ENCODE peak calls at places on chromosomes 2 and 18, in four cellular contexts. X, V, L and Y are unnamed samples.
A peak's percentile ranks its signal among the peaks of the same experiment; 100 is the strongest.

GRCh38 chr2:201175971-201176570 is 6.9 kb upstream of the CASP10 start:
- DNase-seq in L (peak; percentile 21), X (no peak), V (no peak), Y (no peak)

GRCh38 chr2:61175036-61175435 is 13.0 kb downstream of the C2orf74 start:
- DNase-seq in V (no peak), L (no peak), X (no peak), Y (no peak)

GRCh38 chr2:128269358-128270305 is 49.0 kb downstream of the HS6ST1 start:
- DNase-seq in V (no peak), L (no peak), X (no peak), Y (no peak)

GRCh38 chr2:159226059-159226461 is 60.4 kb downstream of the WDSUB1 start:
- DNase-seq in L (peak; percentile 23), V (no peak), X (peak; percentile 44), Y (peak; percentile 20)

GRCh38 chr2:170249761-170250160 is 71.8 kb downstream of the MYO3B start:
- DNase-seq in V (no peak), L (no peak), X (no peak), Y (no peak)

GRCh38 chr2:45009928-45010705 is 865 bp upstream of the SIX2 start:
- DNase-seq in V (no peak), X (no peak), L (no peak), Y (peak; percentile 88)

GRCh38 chr2:127045792-127046501 is 61.0 kb downstream of the BIN1 start:
- DNase-seq in V (no peak), X (no peak), L (no peak), Y (no peak)

GRCh38 chr2:88116669-88117432 is 11.0 kb downstream of the FABP1 start:
- DNase-seq in V (no peak), X (no peak), L (no peak), Y (no peak)

GRCh38 chr18:41660654-41661053 is 294.4 kb upstream of the PIK3C3 start:
- DNase-seq in L (no peak), X (no peak), V (no peak), Y (no peak)

GRCh38 chr2:207473203-207473865 is 56.4 kb upstream of the CREB1 start:
- DNase-seq in L (peak; percentile 30), X (no peak), V (peak; percentile 30), Y (no peak)

GRCh38 chr2:236603361-236604015 is 33.9 kb downstream of the ACKR3 start:
- DNase-seq in X (no peak), L (no peak), V (no peak), Y (no peak)

GRCh38 chr18:24949908-24950307 is 402.1 kb downstream of the ZNF521 start:
- DNase-seq in X (no peak), L (no peak), V (no peak), Y (no peak)

GRCh38 chr2:67237288-67237687 is 159.8 kb upstream of the ETAA1 start:
- DNase-seq in L (no peak), V (no peak), X (no peak), Y (no peak)

GRCh38 chr2:128317186-128317897 is 1.3 kb downstream of the HS6ST1 start:
- DNase-seq in V (peak; percentile 11), L (peak; percentile 63), X (peak; percentile 33), Y (peak; percentile 36)

GRCh38 chr2:188328419-188328818 is 36.7 kb downstream of the GULP1 start:
- DNase-seq in X (no peak), V (no peak), L (no peak), Y (no peak)

GRCh38 chr2:3779650-3780049 is 76.3 kb downstream of the DCDC2C start:
- DNase-seq in X (no peak), L (no peak), V (no peak), Y (no peak)

GRCh38 chr2:42127425-42128424 is 41.4 kb upstream of the EML4 start:
- DNase-seq in X (no peak), L (peak; percentile 97), V (peak; percentile 83), Y (no peak)

GRCh38 chr2:214895469-214895868 is 86.0 kb upstream of the BARD1 start:
- DNase-seq in L (no peak), X (no peak), V (no peak), Y (no peak)

GRCh38 chr2:109226612-109227011 is 97.6 kb downstream of the SH3RF3 start:
- DNase-seq in V (no peak), L (no peak), X (no peak), Y (no peak)

GRCh38 chr2:109229094-109229675 is 100.2 kb downstream of the SH3RF3 start:
- DNase-seq in X (no peak), V (no peak), L (no peak), Y (no peak)

GRCh38 chr2:109223490-109223889 is 94.5 kb downstream of the SH3RF3 start:
- DNase-seq in L (no peak), V (no peak), X (no peak), Y (no peak)

GRCh38 chr2:109225170-109225775 is 96.3 kb downstream of the SH3RF3 start:
- DNase-seq in X (no peak), V (no peak), L (no peak), Y (no peak)

DNA sequence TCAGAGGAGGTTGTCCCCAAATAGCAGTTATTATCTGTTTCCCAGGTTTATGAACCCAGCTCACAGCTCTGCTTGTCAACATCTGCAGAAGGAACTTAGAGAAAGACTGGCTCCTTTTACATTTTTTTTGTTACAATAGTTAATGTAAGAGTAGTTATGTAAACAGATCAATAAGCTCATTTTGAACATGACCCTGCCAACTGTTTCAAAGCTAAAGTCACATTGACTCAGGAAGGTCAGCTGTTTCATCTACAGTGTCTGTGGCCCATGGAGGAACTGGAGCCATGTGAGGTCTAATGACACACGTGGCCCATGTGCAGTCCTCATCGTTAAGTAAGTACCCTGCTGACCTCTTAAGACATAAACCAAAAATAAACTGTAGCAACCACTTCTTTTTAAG is 97.1 kb downstream of the SH3RF3 start:
- DNase-seq in X (no peak), V (no peak), L (peak; percentile 47), Y (no peak)
- TF ChIP-seq TAF1 in X (no peak), V (no peak), L (no peak), Y (no peak)

GRCh38 chr2:15560404-15560987 is 638 bp downstream of the NBAS start:
- DNase-seq in L (peak; percentile 23), V (no peak), X (peak; percentile 46), Y (no peak)
- TF ChIP-seq BRCA1 in L (no peak), V (no peak), X (no peak), Y (no peak)

DNA sequence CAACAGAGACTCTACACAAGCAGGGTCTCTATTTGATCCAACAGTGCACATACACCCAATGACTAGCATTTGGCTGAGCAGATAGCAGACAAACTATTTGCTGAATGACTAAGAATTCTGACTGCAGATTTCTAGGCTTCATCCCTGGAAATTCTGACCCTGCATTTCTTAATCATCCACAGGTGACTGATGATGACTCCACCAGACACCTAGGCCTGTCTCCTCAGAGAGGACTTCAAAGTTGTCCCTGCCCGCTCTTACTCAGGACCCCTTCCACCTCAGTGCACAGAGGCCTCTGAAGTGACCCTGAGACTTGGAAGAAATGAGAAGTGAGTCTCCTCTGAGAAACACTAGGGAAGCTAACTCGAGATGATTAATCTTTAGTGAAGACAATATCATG is 51.3 kb downstream of the SEPTIN10 start:
- DNase-seq in X (no peak), L (peak; percentile 33), V (no peak), Y (no peak)
- TF ChIP-seq TAF1 in X (no peak), L (no peak), V (no peak), Y (no peak)

GRCh38 chr18:48826806-48827205 is 124.0 kb downstream of the SMAD7 start:
- DNase-seq in L (no peak), X (no peak), V (no peak), Y (no peak)

GRCh38 chr18:48828201-48828580 is 122.6 kb downstream of the SMAD7 start:
- DNase-seq in V (no peak), X (no peak), L (no peak), Y (no peak)

GRCh38 chr18:48828713-48829442 is 121.9 kb downstream of the SMAD7 start:
- DNase-seq in X (peak; percentile 75), L (no peak), V (no peak), Y (peak; percentile 54)

GRCh38 chr18:48826271-48826670 is 124.5 kb downstream of the SMAD7 start:
- DNase-seq in X (no peak), V (no peak), L (no peak), Y (no peak)

DNA sequence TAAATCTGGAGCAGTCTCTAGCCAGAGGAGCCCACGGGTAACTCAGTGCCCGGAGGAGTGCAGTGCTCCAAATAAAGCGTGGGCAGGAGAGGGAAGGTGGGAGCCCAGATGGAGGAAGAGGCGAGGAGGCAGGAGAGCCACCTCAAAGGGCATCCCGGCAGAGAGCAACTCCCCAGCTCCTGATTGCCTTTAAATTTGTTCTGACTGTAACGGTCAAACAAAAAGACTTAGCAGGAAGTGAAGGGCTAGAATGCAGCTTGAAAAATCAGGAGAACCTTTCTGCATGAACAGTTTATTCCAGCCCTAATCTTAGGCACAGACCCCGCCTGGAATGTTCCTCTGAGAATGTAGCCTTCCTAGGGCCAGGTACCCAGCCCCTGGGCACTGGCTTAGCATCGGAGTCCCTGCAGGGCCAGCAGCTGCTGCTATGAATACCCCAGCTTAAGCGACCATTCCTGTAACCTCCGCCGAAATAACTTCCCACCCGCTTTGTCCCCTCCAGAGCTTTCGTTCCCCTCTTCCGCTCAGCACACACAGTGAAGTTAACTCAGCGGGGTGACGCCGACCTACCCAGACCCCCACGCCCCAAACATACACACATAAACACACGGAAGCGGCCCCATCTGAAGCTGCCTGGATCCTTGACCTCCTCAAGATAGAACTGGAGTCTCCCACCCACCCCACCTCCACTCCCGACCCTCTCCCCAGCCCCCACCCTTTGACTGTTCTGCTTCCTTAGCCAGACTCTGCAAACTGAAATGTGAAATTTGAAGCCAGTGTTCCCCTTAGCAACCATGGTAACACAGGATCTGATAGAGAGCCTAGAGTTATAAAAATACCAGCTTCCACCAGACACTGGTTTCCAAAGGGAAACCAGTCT is 123.2 kb downstream of the SMAD7 start:
- DNase-seq in X (no peak), L (no peak), V (no peak), Y (peak; percentile 62)
- TF ChIP-seq BRCA1 in X (no peak), L (no peak), V (no peak), Y (no peak)

GRCh38 chr18:76275913-76276312 is 219.1 kb downstream of the ZNF516 start:
- DNase-seq in L (no peak), V (no peak), X (no peak), Y (no peak)

GRCh38 chr18:76273956-76274355 is 221.1 kb downstream of the ZNF516 start:
- DNase-seq in L (no peak), V (no peak), X (no peak), Y (no peak)

GRCh38 chr18:76273036-76273545 is 222.0 kb downstream of the ZNF516 start:
- DNase-seq in V (no peak), L (peak; percentile 41), X (no peak), Y (no peak)

GRCh38 chr18:76274470-76275289 is 220.4 kb downstream of the ZNF516 start:
- DNase-seq in X (no peak), L (peak; percentile 17), V (no peak), Y (no peak)
- TF ChIP-seq TAF1 in X (no peak), L (no peak), V (no peak), Y (no peak)